ENCODE peak calls at places on chromosomes 16 and 17, in seven cellular contexts. R is heart left ventricle, D is fibroblast of villous mesenchyme, S is ovary, U is heart right ventricle, M is endothelial cell of umbilical vein, A is OCI-LY7. J is an unnamed sample.

GRCh38 chr16:1194665-1195392 is 30.2 kb downstream of the TPSG1 start:
- DNase-seq in R (no peak), S (no peak), A (peak; percentile 12), M (no peak), U (no peak), D (no peak), J (peak; percentile 4)

GRCh38 chr16:77143364-77143763 is 47.6 kb upstream of the MON1B start:
- DNase-seq in S (no peak), R (no peak), U (no peak), D (no peak), M (no peak), A (no peak), J (no peak)

GRCh38 chr17:27446569-27447301 is 9.5 kb upstream of the KSR1 start:
- DNase-seq in M (peak; percentile 97), A (no peak), U (no peak), D (peak; percentile 99), R (no peak), S (no peak), J (peak; percentile 99)

GRCh38 chr16:58000706-58001676 is at the start of gene USB1:
- DNase-seq in R (peak; percentile 95), M (peak; percentile 74), D (peak; percentile 78), U (peak; percentile 86), S (peak; percentile 90), A (peak; percentile 92), J (peak; percentile 83)

GRCh38 chr16:65672960-65673359 is 551.1 kb upstream of the CDH11 start:
- DNase-seq in U (no peak), A (no peak), D (no peak), R (no peak), M (no peak), S (no peak), J (peak; percentile 14)

GRCh38 chr17:63841350-63842172 is 924 bp downstream of the SMARCD2 start:
- DNase-seq in M (peak; percentile 56), R (peak; percentile 83), A (peak; percentile 61), D (peak; percentile 56), S (peak; percentile 73), U (peak; percentile 59), J (peak; percentile 74)

GRCh38 chr16:10514369-10515055 is 65.9 kb downstream of the EMP2 start:
- DNase-seq in U (peak; percentile 49), A (peak; percentile 64), D (peak; percentile 76), M (peak; percentile 55), S (peak; percentile 57), R (no peak), J (peak; percentile 81)

GRCh38 chr16:58042001-58042885 is 16.7 kb downstream of the MMP15 start:
- DNase-seq in D (no peak), M (no peak), S (no peak), U (no peak), R (no peak), A (no peak), J (no peak)

GRCh38 chr16:28277537-28278388 is 14.6 kb upstream of the SBK1 start:
- DNase-seq in R (peak; percentile 93), S (peak; percentile 88), U (peak; percentile 80), D (peak; percentile 73), M (peak; percentile 74), A (peak; percentile 84), J (peak; percentile 79)

GRCh38 chr16:77834600-77834963 is 46.2 kb downstream of the VAT1L start:
- DNase-seq in D (peak; percentile 91), U (no peak), R (no peak), M (no peak), A (no peak), S (no peak), J (peak; percentile 65)

GRCh38 chr17:49327835-49328784 is 33.9 kb downstream of the ZNF652 start:
- DNase-seq in A (peak; percentile 49), M (no peak), U (no peak), R (no peak), D (no peak), S (no peak), J (no peak)
- TF ChIP-seq CTCF in A (no peak), M (no peak), U (no peak), R (no peak), D (no peak), S (no peak), J (no peak)

GRCh38 chr17:8696456-8696855 is 48.2 kb downstream of the CCDC42 start:
- DNase-seq in A (no peak), D (no peak), M (no peak), R (no peak), U (no peak), S (no peak), J (peak; percentile 29)

GRCh38 chr17:8698142-8699050 is 46.2 kb downstream of the CCDC42 start:
- DNase-seq in R (peak; percentile 73), M (peak; percentile 63), S (peak; percentile 86), D (peak; percentile 59), U (peak; percentile 62), A (no peak), J (peak; percentile 92)

GRCh38 chr17:8695916-8696415 is 48.7 kb downstream of the CCDC42 start:
- DNase-seq in S (no peak), A (no peak), R (no peak), U (no peak), M (no peak), D (no peak), J (no peak)

GRCh38 chr17:8695241-8695640 is 49.4 kb downstream of the CCDC42 start:
- DNase-seq in R (no peak), S (no peak), M (no peak), U (no peak), D (no peak), A (no peak), J (no peak)

DNA sequence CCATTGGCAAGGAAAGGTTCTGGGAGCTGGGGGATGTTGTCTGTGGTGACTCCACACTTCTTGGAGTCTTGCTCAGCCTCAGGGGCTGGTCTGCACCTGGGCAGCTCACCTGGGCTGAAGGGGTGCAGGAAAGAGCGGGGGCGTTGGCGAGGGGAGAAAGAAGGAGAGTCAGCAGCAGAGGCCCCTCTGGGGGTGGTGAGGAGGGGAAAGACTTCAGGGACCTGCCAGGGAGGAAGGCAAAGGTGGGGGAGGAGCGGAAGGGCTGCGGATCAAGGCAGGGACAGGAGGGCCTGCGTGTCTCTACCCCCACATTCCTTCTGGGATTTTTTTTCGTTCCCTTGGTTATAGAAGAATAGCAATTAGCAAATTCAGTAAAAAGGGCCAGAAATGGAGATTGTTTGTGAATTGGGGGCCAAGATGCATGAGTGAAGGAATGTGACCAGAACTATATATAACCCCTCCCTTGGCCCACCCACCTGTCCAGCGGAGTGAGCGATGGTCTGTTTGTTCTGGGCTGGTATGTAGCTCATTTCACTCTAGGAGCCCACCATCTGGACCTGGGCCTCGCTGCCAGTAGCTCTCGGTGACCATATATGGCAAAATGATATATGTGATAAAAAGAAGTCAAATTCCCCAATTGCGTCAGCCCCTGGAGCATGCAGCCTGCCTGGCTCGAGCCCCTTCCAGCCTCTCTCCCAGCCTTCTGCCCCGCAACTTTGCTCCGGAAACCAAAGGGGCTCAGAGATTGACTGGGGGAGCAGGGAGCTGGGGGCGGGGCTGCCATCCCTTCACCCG is 47.5 kb downstream of the CCDC42 start:
- DNase-seq in S (peak; percentile 71), M (peak; percentile 56), U (no peak), D (peak; percentile 80), A (no peak), R (no peak), J (no peak)
- H3K4me3 ChIP-seq in S (no peak overlapping the region), M (no peak overlapping the region), U (no peak overlapping the region), D (no peak overlapping the region), A (no peak overlapping the region), R (no peak overlapping the region), J (no peak overlapping the region)

DNA sequence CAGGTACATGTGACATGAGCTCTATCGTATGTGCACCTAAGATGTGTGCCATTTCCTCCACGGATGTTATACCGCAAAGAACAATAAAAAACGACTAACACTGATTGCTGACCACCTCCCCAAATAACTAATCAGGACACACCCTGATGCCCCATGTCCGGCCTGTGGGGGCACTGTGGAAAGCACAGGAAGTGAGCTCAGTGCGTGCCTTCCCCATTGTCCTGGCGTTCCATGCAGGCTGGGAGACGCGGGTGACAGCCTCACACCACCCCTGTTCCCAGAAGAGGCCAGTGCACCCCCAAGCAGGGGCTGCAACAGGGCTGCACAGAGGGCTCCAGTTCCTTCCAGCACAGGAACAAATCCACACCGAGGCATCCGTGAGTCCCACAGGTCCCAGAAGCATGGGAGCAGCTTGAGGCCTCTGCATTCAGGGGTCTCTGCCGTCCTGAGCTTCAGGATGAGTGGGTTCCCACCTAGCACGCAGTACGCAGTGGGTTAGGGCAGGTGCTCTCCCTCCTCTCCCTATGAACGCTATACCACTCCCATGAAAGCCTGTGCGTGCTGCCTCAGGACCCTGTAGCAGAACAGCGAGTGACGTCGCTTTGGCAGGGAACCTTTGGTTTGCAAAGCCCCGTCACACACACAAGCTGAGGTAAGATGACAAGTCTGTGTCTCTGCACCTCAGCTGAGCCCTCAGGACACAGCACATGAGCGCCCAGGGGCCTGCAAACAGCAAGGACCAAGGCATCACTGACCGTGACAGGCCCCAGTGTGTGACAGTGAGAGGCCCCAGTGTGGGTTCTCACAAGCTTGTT is 117.7 kb downstream of the ZNF778 start:
- DNase-seq in M (no peak), U (no peak), A (no peak), D (no peak), S (no peak), R (no peak), J (no peak)
- TF ChIP-seq CTCF in M (peak; percentile 28), U (no peak), A (no peak), D (peak; percentile 9), S (no peak), R (peak; percentile 32), J (peak; percentile 25)

GRCh38 chr17:29566473-29567361 is at the start of gene ABHD15:
- DNase-seq in S (peak; percentile 70), M (peak; percentile 79), D (peak; percentile 81), A (peak; percentile 45), U (peak; percentile 47), R (peak; percentile 85), J (peak; percentile 79)

GRCh38 chr17:29567362-29568330 is 809 bp upstream of the ABHD15 start:
- DNase-seq in S (peak; percentile 58), D (peak; percentile 52), R (peak; percentile 84), U (peak; percentile 62), A (peak; percentile 84), M (peak; percentile 46), J (peak; percentile 38)

GRCh38 chr17:29570521-29570920 is 2.0 kb downstream of the TP53I13 start:
- DNase-seq in S (no peak), R (no peak), D (no peak), M (no peak), U (no peak), A (no peak), J (no peak)

GRCh38 chr17:29569245-29569950 is 897 bp downstream of the TP53I13 start:
- DNase-seq in M (no peak), S (no peak), R (no peak), U (peak; percentile 20), A (no peak), D (no peak), J (peak; percentile 28)

DNA sequence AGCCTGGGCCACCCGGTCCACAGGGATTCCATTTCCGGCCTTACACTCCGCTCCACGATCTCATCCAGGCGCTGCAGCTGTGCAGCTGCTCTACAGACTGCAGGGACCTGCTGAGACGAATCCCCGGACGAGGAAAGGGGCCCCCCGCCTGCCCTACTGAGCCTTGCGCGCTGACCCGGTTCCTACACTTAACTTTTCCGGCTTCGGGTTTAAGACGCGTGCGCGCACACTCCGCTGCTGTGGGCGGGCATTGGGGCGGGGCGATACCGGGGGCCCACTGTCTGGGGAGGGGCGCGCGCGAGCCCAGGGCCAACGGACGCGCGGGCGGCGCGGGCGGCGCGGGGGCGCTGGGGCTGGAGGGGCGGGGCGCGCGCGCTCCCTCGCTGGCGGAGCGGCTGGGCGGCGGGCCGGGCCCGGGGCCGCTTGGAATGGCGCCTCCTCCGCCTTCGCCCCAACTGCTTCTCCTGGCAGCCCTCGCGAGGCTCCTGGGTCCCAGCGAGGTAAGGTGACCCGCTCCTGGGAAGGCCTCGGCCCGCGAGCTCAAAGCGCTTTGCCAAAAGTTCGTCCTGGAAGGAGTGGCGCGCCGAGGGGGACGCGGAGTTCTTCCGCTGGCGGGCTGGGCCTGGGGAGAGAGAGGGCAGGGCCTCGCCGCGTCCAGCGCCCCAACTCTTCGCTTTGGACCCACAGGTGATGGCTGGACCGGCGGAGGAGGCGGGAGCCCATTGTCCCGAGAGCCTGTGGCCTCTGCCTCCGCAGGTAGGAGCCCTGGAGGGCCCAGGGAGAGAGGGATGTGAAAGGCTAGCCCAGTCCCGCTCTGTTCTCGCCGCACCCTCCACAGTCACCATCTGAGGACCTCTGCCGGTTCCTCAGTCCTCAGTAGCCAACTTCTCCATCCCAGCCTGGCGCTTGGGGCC is at the start of gene TP53I13:
- DNase-seq in S (peak; percentile 88), A (peak; percentile 93), D (peak; percentile 90), M (peak; percentile 82), U (peak; percentile 87), R (peak; percentile 94), J (peak; percentile 77)
- H3K4me3 ChIP-seq in S (peak within 1 kb of the TSS; percentile 63), A (peak within 1 kb of the TSS; percentile 72), D (peak within 1 kb of the TSS; percentile 78), M (peak within 1 kb of the TSS; percentile 46), U (peak within 1 kb of the TSS; percentile 88), R (peak within 1 kb of the TSS; percentile 86), J (peak within 1 kb of the TSS; percentile 67)